ENCODE peak calls at places on chromosome 18, in seven cellular contexts. M, V, U, L, C, H and K are unnamed samples.

GRCh38 chr18:295756-296155 is 27.9 kb upstream of the THOC1 start:
- DNase-seq in M (no peak), V (no peak), U (no peak), L (no peak), C (peak; percentile 52), H (no peak), K (no peak)

GRCh38 chr18:21489119-21489750 is 111.3 kb downstream of the ESCO1 start:
- DNase-seq in M (peak; percentile 58), V (no peak), U (peak; percentile 39), L (no peak), C (peak; percentile 64), H (no peak), K (peak; percentile 27)

GRCh38 chr18:837922-838321 is 25.9 kb upstream of the YES1 start:
- DNase-seq in M (no peak), V (no peak), U (no peak), L (no peak), C (peak; percentile 57), H (no peak), K (no peak)

GRCh38 chr18:61546598-61546997 is 213.4 kb downstream of the CDH20 start:
- DNase-seq in M (no peak), V (peak; percentile 53), U (no peak), L (no peak), C (peak; percentile 91), H (no peak), K (no peak)

GRCh38 chr18:60838677-60839076 is 466.1 kb upstream of the MC4R start:
- DNase-seq in M (no peak), V (no peak), U (no peak), L (no peak), C (peak; percentile 5), H (no peak), K (no peak)

GRCh38 chr18:2368102-2368501 is 203.2 kb downstream of the METTL4 start:
- DNase-seq in M (no peak), V (no peak), U (no peak), L (no peak), C (no peak), H (no peak), K (no peak)

GRCh38 chr18:34598136-34598635 is 111.9 kb upstream of the DTNA start:
- DNase-seq in M (no peak), V (no peak), U (no peak), L (no peak), C (peak; percentile 23), H (no peak), K (no peak)

GRCh38 chr18:80179857-80180558 is 67.3 kb downstream of the PARD6G start:
- DNase-seq in M (no peak), V (no peak), U (no peak), L (no peak), C (no peak), H (no peak), K (no peak)

GRCh38 chr18:79912409-79912991 is 39.0 kb downstream of the SLC66A2 start:
- DNase-seq in M (no peak), V (no peak), U (no peak), L (no peak), C (peak; percentile 21), H (peak; percentile 44), K (peak; percentile 49)

GRCh38 chr18:43350176-43350575 is 72.9 kb upstream of the SYT4 start:
- DNase-seq in M (no peak), V (no peak), U (no peak), L (no peak), C (no peak), H (no peak), K (no peak)